ENCODE peak calls at places on chromosomes 1 and 21, in five cellular contexts. W is fibroblast of mammary gland, V is neural progenitor cell, U is HFFc6, T is ovary. H is an unnamed sample.

GRCh38 chr21:33975548-33976081 is 60.0 kb upstream of the ATP5PO start:
- DNase-seq in T (no peak), V (no peak), U (peak), W (peak), H (peak)

GRCh38 chr1:6464514-6464836 is 1.5 kb downstream of the TNFRSF25 start:
- DNase-seq in T (no peak), W (no peak), U (no peak), V (no peak), H (no peak)

GRCh38 chr21:39968010-39968409 is 100.8 kb downstream of the PCP4 start:
- DNase-seq in T (no peak), V (no peak), U (no peak), W (no peak), H (no peak)

GRCh38 chr1:43586136-43586726 is 55.5 kb downstream of the PTPRF start:
- DNase-seq in W (no peak), V (no peak), U (no peak), T (no peak), H (no peak)

GRCh38 chr21:40852563-40852962 is 5.6 kb upstream of the DSCAM start:
- DNase-seq in U (no peak), W (no peak), V (no peak), T (no peak), H (no peak)

GRCh38 chr1:93172778-93173177 is 7.4 kb downstream of the TMED5 start:
- DNase-seq in V (no peak), T (no peak), U (no peak), W (no peak), H (peak)

GRCh38 chr1:229203030-229203751 is 67.7 kb upstream of the RAB4A start:
- DNase-seq in W (peak), U (peak), T (no peak), V (peak), H (peak)

GRCh38 chr1:154962795-154963330 is 1.3 kb upstream of the PYGO2 start:
- DNase-seq in U (no peak), W (no peak), T (no peak), V (no peak), H (no peak)

GRCh38 chr1:17930635-17931034 is 175.5 kb downstream of the ACTL8 start:
- DNase-seq in U (no peak), V (no peak), W (no peak), T (no peak), H (no peak)

GRCh38 chr1:5643360-5644090 is 348.7 kb downstream of the NPHP4 start:
- DNase-seq in T (no peak), V (no peak), U (no peak), W (no peak), H (no peak)

GRCh38 chr1:156591432-156592157 is at the start of gene NAXE:
- DNase-seq in W (peak), T (peak), U (peak), V (peak), H (peak)

GRCh38 chr1:150010388-150011115 is at the start of gene OTUD7B:
- DNase-seq in U (peak), T (peak), V (peak), W (peak), H (peak)

GRCh38 chr1:207191061-207191460 is 87.0 kb downstream of the C4BPA start:
- DNase-seq in V (no peak), U (no peak), W (no peak), T (no peak), H (no peak)

GRCh38 chr1:204888294-204888693 is 17.6 kb downstream of the NFASC start:
- DNase-seq in U (no peak), W (peak), T (no peak), V (no peak), H (peak)

GRCh38 chr21:35840197-35840799 is 220.0 kb downstream of the SETD4 start:
- DNase-seq in W (peak), U (peak), T (peak), V (peak), H (peak)

GRCh38 chr1:115807723-115808122 is 33.2 kb downstream of the NHLH2 start:
- DNase-seq in V (peak), W (peak), U (peak), T (no peak), H (peak)

GRCh38 chr1:92483442-92484170 is 3.1 kb downstream of the GFI1 start:
- DNase-seq in T (no peak), W (no peak), V (peak), U (no peak), H (no peak)

GRCh38 chr1:113557176-113557575 is 166.9 kb downstream of the MAGI3 start:
- DNase-seq in W (no peak), U (no peak), V (no peak), T (no peak), H (no peak)

GRCh38 chr1:181503130-181503810 is 20.0 kb downstream of the CACNA1E start:
- DNase-seq in V (no peak), U (no peak), T (no peak), W (peak), H (peak)

GRCh38 chr1:27572679-27573426 is 31.1 kb downstream of the AHDC1 start:
- DNase-seq in W (peak), V (peak), T (no peak), U (no peak), H (peak)

GRCh38 chr1:161473363-161473762 is 31.9 kb upstream of the FCGR2A start:
- DNase-seq in T (no peak), U (peak), W (peak), V (peak), H (peak)

GRCh38 chr1:218401896-218402770 is 57.0 kb downstream of the TGFB2 start:
- DNase-seq in U (no peak), V (no peak), T (no peak), W (no peak), H (no peak)

GRCh38 chr1:193104496-193104905 is 713 bp downstream of the GLRX2 start:
- DNase-seq in W (peak), T (peak), V (peak), U (peak), H (peak)

GRCh38 chr1:19668893-19669292 is 4.2 kb downstream of the HTR6 start:
- DNase-seq in T (no peak), W (no peak), V (no peak), U (peak), H (no peak)

GRCh38 chr1:180175291-180175690 is 20.6 kb downstream of the QSOX1 start:
- DNase-seq in W (no peak), U (no peak), V (no peak), T (peak), H (no peak)

GRCh38 chr1:165056914-165057313 is 299.6 kb downstream of the LMX1A start:
- DNase-seq in U (no peak), T (no peak), W (no peak), V (no peak), H (no peak)

GRCh38 chr1:226632169-226632884 is 83.8 kb downstream of the STUM start:
- DNase-seq in V (no peak), T (no peak), U (no peak), W (no peak), H (no peak)

GRCh38 chr21:42068256-42068545 is 2.9 kb upstream of the UMODL1 start:
- DNase-seq in V (no peak), U (no peak), T (no peak), W (no peak), H (no peak)

GRCh38 chr1:72326494-72326893 is 44.2 kb upstream of the NEGR1 start:
- DNase-seq in T (no peak), U (no peak), W (no peak), V (no peak), H (peak)

GRCh38 chr1:210792250-210792649 is 341.7 kb downstream of the KCNH1 start:
- DNase-seq in U (no peak), T (no peak), V (no peak), W (no peak), H (no peak)

GRCh38 chr1:10431065-10431730 is 965 bp downstream of the CENPS start:
- DNase-seq in W (peak), T (no peak), V (peak), U (peak), H (peak)

GRCh38 chr1:6354659-6355317 is 38.8 kb downstream of the ACOT7 start:
- DNase-seq in W (no peak), T (no peak), V (no peak), U (no peak), H (no peak)

GRCh38 chr1:22018583-22019559 is 17.4 kb downstream of the CELA3A start:
- DNase-seq in V (no peak), T (no peak), W (peak), U (peak), H (peak)

GRCh38 chr1:239960387-239960786 is 131.3 kb upstream of the FMN2 start:
- DNase-seq in W (no peak), U (no peak), V (no peak), T (no peak), H (no peak)

GRCh38 chr1:32716312-32717126 is 13.9 kb upstream of the SYNC start:
- DNase-seq in T (no peak), V (peak), U (no peak), W (no peak), H (no peak)

GRCh38 chr1:106978477-106979322 is 77.8 kb upstream of the PRMT6 start:
- DNase-seq in W (peak), V (no peak), U (no peak), T (no peak), H (peak)

GRCh38 chr1:170735366-170736263 is 71.7 kb downstream of the PRRX1 start:
- DNase-seq in T (no peak), W (no peak), U (no peak), V (no peak), H (peak)
- TF ChIP-seq CTCF in T (no peak), W (no peak), U (no peak), V (no peak), H (no peak)

GRCh38 chr1:96596226-96596625 is 125.4 kb upstream of the PTBP2 start:
- DNase-seq in T (no peak), W (peak), U (peak), V (peak), H (peak)
- TF ChIP-seq CTCF in T (no peak), W (peak), U (peak), V (peak), H (peak)

DNA sequence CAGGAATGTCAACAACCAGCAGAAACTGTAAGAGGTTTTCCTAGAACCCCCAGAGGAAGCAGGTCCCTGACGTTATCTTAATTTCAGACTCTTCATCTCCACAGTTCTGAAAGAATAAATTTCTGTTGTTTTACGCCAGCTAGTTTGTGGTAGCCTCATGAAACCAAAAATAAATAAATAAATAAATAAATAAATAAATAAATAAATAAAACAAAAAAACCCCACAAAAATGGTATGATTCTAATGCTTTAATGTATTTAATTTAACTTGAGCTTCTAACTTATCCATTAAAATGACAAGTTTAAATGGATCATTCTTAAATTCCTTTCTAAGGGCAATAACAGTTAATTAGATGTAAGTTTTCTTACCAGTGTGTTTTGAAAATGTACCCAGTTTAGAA is 293.8 kb upstream of the ADAMTS5 start:
- DNase-seq in W (no peak), T (no peak), U (no peak), V (no peak), H (no peak)
- TF ChIP-seq CTCF in W (no peak), T (no peak), U (no peak), V (no peak), H (no peak)

GRCh38 chr1:53470155-53470554 is 11.0 kb downstream of the DMRTB1 start:
- DNase-seq in U (no peak), V (peak), T (peak), W (peak), H (peak)
- TF ChIP-seq CTCF in U (peak), V (peak), T (no peak), W (peak), H (peak)

DNA sequence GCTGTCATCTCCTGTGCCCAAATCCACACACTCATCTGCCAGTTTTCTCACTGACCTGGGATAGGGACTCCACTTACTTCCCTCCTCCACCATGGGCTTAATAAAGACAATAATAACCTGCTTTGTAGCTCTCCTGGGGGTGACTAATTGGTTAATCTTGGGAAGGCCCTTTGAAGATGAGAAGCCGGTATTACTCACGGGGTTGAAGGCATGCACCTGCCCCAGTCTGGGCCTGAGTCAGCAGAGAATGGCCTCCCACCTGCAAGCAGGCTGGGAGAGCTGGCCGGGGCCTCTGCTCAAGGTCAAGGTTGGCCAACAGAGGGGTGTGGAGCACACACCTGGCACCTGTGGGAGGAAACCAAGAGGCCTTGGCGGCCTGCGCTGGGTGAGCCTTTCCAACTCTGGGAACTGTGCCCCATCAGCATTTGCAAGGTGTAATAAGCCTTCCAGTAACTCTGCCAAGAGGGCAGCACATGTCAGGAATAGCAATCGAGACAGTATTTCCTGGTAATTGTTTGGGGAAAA is 49.1 kb downstream of the TOMM20 start:
- DNase-seq in U (no peak), W (peak), T (no peak), V (no peak), H (no peak)
- TF ChIP-seq CTCF in U (no peak), W (no peak), T (no peak), V (no peak), H (no peak)

GRCh38 chr1:94527447-94528031 is 14.0 kb downstream of the F3 start:
- DNase-seq in U (peak), W (peak), T (no peak), V (peak), H (peak)
- TF ChIP-seq CTCF in U (peak), W (peak), T (no peak), V (peak), H (peak)

GRCh38 chr1:83857108-83857507 is 141.8 kb downstream of the TTLL7 start:
- DNase-seq in T (no peak), U (peak), W (peak), V (peak), H (peak)
- TF ChIP-seq CTCF in T (no peak), U (peak), W (peak), V (peak), H (peak)